ENCODE peak calls at places on chromosome 3, in nine cellular contexts. L, V, M, Z, F, K, G, I and C are unnamed samples.

GRCh38 chr3:143119974-143120715 is 574 bp downstream of the CHST2 start:
- DNase-seq in L (peak), V (no peak), M (peak), Z (peak), F (no peak), K (no peak), G (no peak), I (no peak), C (no peak)

GRCh38 chr3:50352762-50353161 is 2.1 kb downstream of the CYB561D2 start:
- DNase-seq in L (peak), V (no peak), M (no peak), Z (no peak), F (peak), K (peak), G (no peak), I (no peak), C (peak)

GRCh38 chr3:39122811-39123210 is 15.3 kb downstream of the TTC21A start:
- DNase-seq in L (no peak), V (no peak), M (no peak), Z (no peak), F (no peak), K (no peak), G (no peak), I (no peak), C (no peak)

GRCh38 chr3:175433026-175433668 is 574.0 kb downstream of the NAALADL2 start:
- DNase-seq in L (no peak), V (peak), M (no peak), Z (peak), F (peak), K (no peak), G (no peak), I (no peak), C (no peak)

GRCh38 chr3:9499455-9500107 is 54.0 kb downstream of the LHFPL4 start:
- DNase-seq in L (no peak), V (no peak), M (no peak), Z (no peak), F (no peak), K (no peak), G (no peak), I (no peak), C (no peak)

GRCh38 chr3:148175215-148175614 is 522.5 kb upstream of the AGTR1 start:
- DNase-seq in L (no peak), V (peak), M (no peak), Z (peak), F (no peak), K (no peak), G (no peak), I (no peak), C (no peak)

GRCh38 chr3:152339881-152340505 is 71.3 kb downstream of the MBNL1 start:
- DNase-seq in L (peak), V (no peak), M (no peak), Z (no peak), F (no peak), K (no peak), G (no peak), I (no peak), C (no peak)

GRCh38 chr3:186971578-186971977 is 41.3 kb downstream of the ST6GAL1 start:
- DNase-seq in L (no peak), V (no peak), M (no peak), Z (peak), F (peak), K (no peak), G (no peak), I (no peak), C (no peak)

GRCh38 chr3:36408146-36408545 is 27.8 kb downstream of the STAC start:
- DNase-seq in L (no peak), V (no peak), M (no peak), Z (no peak), F (no peak), K (no peak), G (no peak), I (no peak), C (no peak)

GRCh38 chr3:111329370-111329769 is 212.6 kb upstream of the CD96 start:
- DNase-seq in L (no peak), V (no peak), M (no peak), Z (no peak), F (no peak), K (no peak), G (no peak), I (no peak), C (no peak)

GRCh38 chr3:78919021-78919755 is 848.6 kb downstream of the ROBO1 start:
- DNase-seq in L (no peak), V (peak), M (no peak), Z (peak), F (no peak), K (no peak), G (no peak), I (no peak), C (no peak)

GRCh38 chr3:16365454-16366128 is 100.6 kb downstream of the OXNAD1 start:
- DNase-seq in L (no peak), V (no peak), M (no peak), Z (no peak), F (no peak), K (no peak), G (no peak), I (no peak), C (no peak)

GRCh38 chr3:96813820-96814580 is 394 bp upstream of the EPHA6 start:
- DNase-seq in L (peak), V (no peak), M (peak), Z (peak), F (peak), K (peak), G (no peak), I (peak), C (no peak)

GRCh38 chr3:81339040-81339845 is 422.2 kb downstream of the GBE1 start:
- DNase-seq in L (no peak), V (no peak), M (no peak), Z (peak), F (peak), K (peak), G (peak), I (no peak), C (peak)

GRCh38 chr3:143775401-143775970 is 72.8 kb downstream of the SLC9A9 start:
- DNase-seq in L (peak), V (no peak), M (no peak), Z (peak), F (peak), K (peak), G (peak), I (peak), C (peak)

GRCh38 chr3:45095916-45096526 is 50.2 kb downstream of the CDCP1 start:
- DNase-seq in L (no peak), V (no peak), M (no peak), Z (peak), F (no peak), K (no peak), G (no peak), I (no peak), C (no peak)

GRCh38 chr3:172199850-172200369 is 160.5 kb downstream of the FNDC3B start:
- DNase-seq in L (no peak), V (no peak), M (no peak), Z (no peak), F (no peak), K (no peak), G (no peak), I (no peak), C (no peak)

GRCh38 chr3:145015243-145015642 is 1043.6 kb downstream of the DIPK2A start:
- DNase-seq in L (no peak), V (peak), M (no peak), Z (peak), F (peak), K (no peak), G (no peak), I (no peak), C (no peak)

GRCh38 chr3:76643620-76644019 is 396.3 kb upstream of the ROBO2 start:
- DNase-seq in L (no peak), V (no peak), M (no peak), Z (no peak), F (no peak), K (no peak), G (no peak), I (peak), C (no peak)

GRCh38 chr3:114231616-114232015 is 5.8 kb downstream of the ZNF80 start:
- DNase-seq in L (peak), V (no peak), M (no peak), Z (no peak), F (no peak), K (no peak), G (no peak), I (no peak), C (no peak)

GRCh38 chr3:43024183-43024865 is 45.2 kb downstream of the GASK1A start:
- DNase-seq in L (peak), V (no peak), M (no peak), Z (no peak), F (no peak), K (no peak), G (no peak), I (no peak), C (no peak)

GRCh38 chr3:16818194-16818593 is 66.6 kb upstream of the PLCL2 start:
- DNase-seq in L (no peak), V (no peak), M (no peak), Z (no peak), F (no peak), K (no peak), G (no peak), I (no peak), C (no peak)

GRCh38 chr3:128491071-128491899 is 1.7 kb downstream of the GATA2 start:
- DNase-seq in L (no peak), V (no peak), M (no peak), Z (no peak), F (peak), K (no peak), G (no peak), I (no peak), C (no peak)

GRCh38 chr3:40725026-40725425 is 200.3 kb downstream of the ZNF621 start:
- DNase-seq in L (no peak), V (no peak), M (no peak), Z (no peak), F (no peak), K (no peak), G (no peak), I (peak), C (no peak)

GRCh38 chr3:47194994-47195393 is 31.1 kb upstream of the SETD2 start:
- DNase-seq in L (no peak), V (no peak), M (no peak), Z (no peak), F (no peak), K (no peak), G (no peak), I (no peak), C (no peak)

GRCh38 chr3:10551139-10551538 is 45.8 kb upstream of the ATP2B2 start:
- DNase-seq in L (no peak), V (no peak), M (no peak), Z (no peak), F (no peak), K (no peak), G (no peak), I (no peak), C (no peak)

GRCh38 chr3:105195260-105195659 is 171.4 kb upstream of the ALCAM start:
- DNase-seq in L (no peak), V (peak), M (no peak), Z (peak), F (peak), K (no peak), G (no peak), I (no peak), C (no peak)

GRCh38 chr3:194885766-194886165 is 200.1 kb downstream of the FAM43A start:
- DNase-seq in L (no peak), V (no peak), M (no peak), Z (no peak), F (no peak), K (no peak), G (no peak), I (no peak), C (no peak)

GRCh38 chr3:44072601-44073540 is 168.8 kb upstream of the TOPAZ1 start:
- DNase-seq in L (no peak), V (no peak), M (no peak), Z (no peak), F (no peak), K (no peak), G (no peak), I (no peak), C (no peak)